ENCODE peak calls at places on chromosome 3, in seven cellular contexts. I is RKO; J is stimulated activated CD8-positive, alpha-beta memory T cell treated with anti-CD3 and anti-CD28 coated beads, Interleukin-4, amount 100 ng/mL, for 1 hour; N is activated T-cell treated with anti-CD3 and anti-CD28 coated beads for 1 hour; L is LoVo; W is endothelial cell of umbilical vein; D is GM23248. Z is an unnamed sample.

GRCh38 chr3:123817413-123817812 is 66.7 kb downstream of the MYLK start:
- DNase-seq in W (no peak), J (no peak), I (no peak), L (no peak), D (peak), N (no peak), Z (no peak)

GRCh38 chr3:157542711-157543485 is 39.7 kb upstream of the VEPH1 start:
- DNase-seq in I (no peak), L (peak), N (no peak), J (no peak), W (peak), D (peak), Z (peak)

GRCh38 chr3:5195605-5196004 is 8.1 kb downstream of the EDEM1 start:
- DNase-seq in I (no peak), N (no peak), J (no peak), W (no peak), L (no peak), D (peak), Z (no peak)

GRCh38 chr3:84601303-84601702 is 357.5 kb upstream of the CADM2 start:
- DNase-seq in W (no peak), D (no peak), N (no peak), I (no peak), J (no peak), L (no peak), Z (no peak)

GRCh38 chr3:194894538-194894937 is 208.9 kb downstream of the FAM43A start:
- DNase-seq in W (no peak), L (no peak), J (no peak), D (no peak), N (no peak), I (no peak), Z (no peak)

GRCh38 chr3:127803619-127804018 is 18.7 kb downstream of the MGLL start:
- DNase-seq in I (peak), N (no peak), J (no peak), W (peak), L (peak), D (peak), Z (peak)

GRCh38 chr3:81761904-81762565 is 590 bp upstream of the GBE1 start:
- DNase-seq in D (peak), W (no peak), L (no peak), I (no peak), N (no peak), J (no peak), Z (no peak)

GRCh38 chr3:125008766-125009165 is 47.0 kb downstream of the HEG1 start:
- DNase-seq in J (no peak), W (no peak), I (no peak), D (no peak), L (no peak), N (no peak), Z (no peak)

GRCh38 chr3:184145120-184145524 is 10.0 kb downstream of the EIF2B5 start:
- DNase-seq in W (peak), L (peak), N (no peak), J (no peak), D (peak), I (peak), Z (peak)

GRCh38 chr3:71580636-71581215 is 2.8 kb downstream of the FOXP1 start:
- DNase-seq in D (peak), W (peak), I (peak), L (no peak), J (no peak), N (no peak), Z (no peak)